ENCODE peak calls at places on chromosomes 5 and 9, in six cellular contexts. One of them, this sample, is unnamed.

GRCh38 chr5:172849636-172850453 is 15.8 kb downstream of the ERGIC1 start:
- DNase-seq in left lung: no peak
- DNase-seq in cardiac fibroblast: peak
- DNase-seq in GM12891: no peak
- DNase-seq in K562: no peak
- DNase-seq in heart left ventricle: no peak
- DNase-seq in this sample: no peak

GRCh38 chr5:137572042-137572695 is 73.0 kb upstream of the SPOCK1 start:
- DNase-seq in left lung: no peak
- DNase-seq in cardiac fibroblast: peak
- DNase-seq in GM12891: no peak
- DNase-seq in K562: no peak
- DNase-seq in heart left ventricle: no peak
- DNase-seq in this sample: no peak

GRCh38 chr5:4571248-4571950 is 568.7 kb upstream of the ADAMTS16 start:
- DNase-seq in left lung: no peak
- DNase-seq in cardiac fibroblast: no peak
- DNase-seq in GM12891: no peak
- DNase-seq in K562: no peak
- DNase-seq in heart left ventricle: no peak
- DNase-seq in this sample: no peak

GRCh38 chr9:129932303-129933151 is 97.3 kb downstream of the USP20 start:
- DNase-seq in left lung: no peak
- DNase-seq in cardiac fibroblast: peak
- DNase-seq in GM12891: no peak
- DNase-seq in K562: no peak
- DNase-seq in heart left ventricle: no peak
- DNase-seq in this sample: no peak

GRCh38 chr9:94826044-94826443 is 99.5 kb downstream of the AOPEP start:
- DNase-seq in left lung: no peak
- DNase-seq in cardiac fibroblast: no peak
- DNase-seq in GM12891: no peak
- DNase-seq in K562: no peak
- DNase-seq in heart left ventricle: no peak
- DNase-seq in this sample: no peak

GRCh38 chr5:177116631-177117373 is 16.8 kb upstream of the NSD1 start:
- DNase-seq in left lung: peak
- DNase-seq in cardiac fibroblast: peak
- DNase-seq in GM12891: peak
- DNase-seq in K562: peak
- DNase-seq in heart left ventricle: peak
- DNase-seq in this sample: no peak

GRCh38 chr5:81537905-81538535 is 144.1 kb upstream of the ACOT12 start:
- DNase-seq in left lung: no peak
- DNase-seq in cardiac fibroblast: no peak
- DNase-seq in GM12891: no peak
- DNase-seq in K562: no peak
- DNase-seq in heart left ventricle: no peak
- DNase-seq in this sample: no peak

GRCh38 chr5:9125852-9126251 is 420.0 kb downstream of the SEMA5A start:
- DNase-seq in left lung: no peak
- DNase-seq in cardiac fibroblast: no peak
- DNase-seq in GM12891: peak
- DNase-seq in K562: no peak
- DNase-seq in heart left ventricle: no peak
- DNase-seq in this sample: no peak

GRCh38 chr9:9670454-9670853 is 942.3 kb downstream of the PTPRD start:
- DNase-seq in left lung: no peak
- DNase-seq in cardiac fibroblast: no peak
- DNase-seq in GM12891: no peak
- DNase-seq in K562: no peak
- DNase-seq in heart left ventricle: no peak
- DNase-seq in this sample: no peak

GRCh38 chr9:108290839-108291585 is 564.8 kb downstream of the ACTL7B start:
- DNase-seq in left lung: no peak
- DNase-seq in cardiac fibroblast: no peak
- DNase-seq in GM12891: no peak
- DNase-seq in K562: no peak
- DNase-seq in heart left ventricle: no peak
- DNase-seq in this sample: no peak

GRCh38 chr5:158701406-158702177 is 398.1 kb downstream of the EBF1 start:
- DNase-seq in left lung: no peak
- DNase-seq in cardiac fibroblast: peak
- DNase-seq in GM12891: no peak
- DNase-seq in K562: no peak
- DNase-seq in heart left ventricle: no peak
- DNase-seq in this sample: no peak

GRCh38 chr9:107439991-107440456 is 49.5 kb downstream of the KLF4 start:
- DNase-seq in left lung: no peak
- DNase-seq in cardiac fibroblast: no peak
- DNase-seq in GM12891: no peak
- DNase-seq in K562: no peak
- DNase-seq in heart left ventricle: no peak
- DNase-seq in this sample: no peak

GRCh38 chr9:115770521-115770920 is 383.1 kb upstream of the PAPPA start:
- DNase-seq in left lung: no peak
- DNase-seq in cardiac fibroblast: no peak
- DNase-seq in GM12891: no peak
- DNase-seq in K562: no peak
- DNase-seq in heart left ventricle: no peak
- DNase-seq in this sample: no peak

GRCh38 chr5:76152161-76152560 is 69.0 kb downstream of the SV2C start:
- DNase-seq in left lung: no peak
- DNase-seq in cardiac fibroblast: no peak
- DNase-seq in GM12891: no peak
- DNase-seq in K562: no peak
- DNase-seq in heart left ventricle: no peak
- DNase-seq in this sample: no peak

GRCh38 chr5:6419340-6419852 is 29.3 kb upstream of the UBE2QL1 start:
- DNase-seq in left lung: no peak
- DNase-seq in cardiac fibroblast: no peak
- DNase-seq in GM12891: no peak
- DNase-seq in K562: no peak
- DNase-seq in heart left ventricle: no peak
- DNase-seq in this sample: no peak

GRCh38 chr9:74078647-74079046 is 418.5 kb upstream of the RORB start:
- DNase-seq in left lung: no peak
- DNase-seq in cardiac fibroblast: peak
- DNase-seq in GM12891: no peak
- DNase-seq in K562: no peak
- DNase-seq in heart left ventricle: no peak
- DNase-seq in this sample: no peak

This sample was measured in BE2C.